ENCODE peak calls at places on chromosome 5, in seven cellular contexts. X is neuronal stem cell, V is IMR-90, Q is H1, K is mesenchymal stem cell, I is mesendoderm, D is trophoblast cell. H is an unnamed sample.

GRCh38 chr5:78320461-78320860 is 26.0 kb upstream of the AP3B1 start:
- DNase-seq in X (no peak), D (no peak), K (peak), Q (no peak), I (peak), V (peak), H (no peak)

GRCh38 chr5:116824751-116825438 is 250.3 kb upstream of the SEMA6A start:
- DNase-seq in V (no peak), X (no peak), K (no peak), Q (no peak), I (peak), D (peak), H (no peak)

GRCh38 chr5:89769975-89770374 is 639.6 kb downstream of the CETN3 start:
- DNase-seq in V (peak), D (no peak), X (no peak), Q (no peak), I (peak), K (peak), H (no peak)

GRCh38 chr5:52791366-52791765 is 3.6 kb downstream of the ITGA1 start:
- DNase-seq in I (no peak), X (no peak), K (no peak), D (no peak), Q (no peak), V (no peak), H (no peak)

GRCh38 chr5:168784449-168784848 is 205.3 kb upstream of the PANK3 start:
- DNase-seq in Q (no peak), D (no peak), V (no peak), K (no peak), X (no peak), I (no peak), H (no peak)

GRCh38 chr5:69416699-69417098 is 1.8 kb downstream of the MARVELD2 start:
- DNase-seq in X (no peak), K (no peak), Q (no peak), I (no peak), V (no peak), D (no peak), H (no peak)

GRCh38 chr5:40383719-40384651 is 295.7 kb upstream of the PTGER4 start:
- DNase-seq in I (peak), X (no peak), K (peak), V (peak), Q (no peak), D (peak), H (no peak)

GRCh38 chr5:40191041-40191550 is 488.6 kb upstream of the PTGER4 start:
- DNase-seq in Q (no peak), I (no peak), V (no peak), K (peak), D (no peak), X (no peak), H (no peak)

GRCh38 chr5:177430972-177431316 is 4.5 kb downstream of the GRK6 start:
- DNase-seq in D (no peak), K (no peak), I (no peak), Q (no peak), X (no peak), V (no peak), H (no peak)

GRCh38 chr5:80998590-80998979 is 38.4 kb downstream of the RASGRF2 start:
- DNase-seq in Q (no peak), K (no peak), V (no peak), D (no peak), I (no peak), X (no peak), H (no peak)

GRCh38 chr5:174623438-174624019 is 100.9 kb upstream of the MSX2 start:
- DNase-seq in X (no peak), I (no peak), K (no peak), V (no peak), Q (no peak), D (no peak), H (no peak)

GRCh38 chr5:67495072-67495471 is 298.5 kb upstream of the CD180 start:
- DNase-seq in I (no peak), X (no peak), D (no peak), V (no peak), Q (no peak), K (no peak), H (no peak)

GRCh38 chr5:169291877-169292276 is 9.1 kb downstream of the SLIT3 start:
- DNase-seq in I (no peak), K (no peak), X (no peak), D (no peak), Q (no peak), V (no peak), H (no peak)

GRCh38 chr5:8013951-8014844 is 145.2 kb downstream of the MTRR start:
- DNase-seq in Q (no peak), K (no peak), X (no peak), I (no peak), V (peak), D (no peak), H (no peak)

GRCh38 chr5:181181650-181182565 is 23.1 kb downstream of the TRIM7 start:
- DNase-seq in X (no peak), Q (no peak), I (peak), V (peak), D (peak), K (peak), H (peak)

GRCh38 chr5:158195811-158196210 is 336.9 kb upstream of the CLINT1 start:
- DNase-seq in I (no peak), K (no peak), V (no peak), D (no peak), Q (no peak), X (no peak), H (no peak)

GRCh38 chr5:75387806-75388205 is 50.8 kb downstream of the HMGCR start:
- DNase-seq in V (no peak), I (no peak), X (no peak), K (no peak), Q (no peak), D (no peak), H (no peak)
- H3K27ac ChIP-seq in V (no peak), I (no peak), X (no peak), K (no peak), Q (no peak), D (no peak), H (no peak)

GRCh38 chr5:33755216-33755615 is 136.6 kb downstream of the ADAMTS12 start:
- DNase-seq in V (peak), X (no peak), K (peak), Q (no peak), D (no peak), I (no peak), H (no peak)

GRCh38 chr5:33753704-33754103 is 138.1 kb downstream of the ADAMTS12 start:
- DNase-seq in D (no peak), V (no peak), I (no peak), Q (no peak), K (no peak), X (no peak), H (no peak)

GRCh38 chr5:33761139-33761538 is 130.7 kb downstream of the ADAMTS12 start:
- DNase-seq in V (peak), Q (no peak), D (no peak), I (peak), X (peak), K (peak), H (peak)

DNA sequence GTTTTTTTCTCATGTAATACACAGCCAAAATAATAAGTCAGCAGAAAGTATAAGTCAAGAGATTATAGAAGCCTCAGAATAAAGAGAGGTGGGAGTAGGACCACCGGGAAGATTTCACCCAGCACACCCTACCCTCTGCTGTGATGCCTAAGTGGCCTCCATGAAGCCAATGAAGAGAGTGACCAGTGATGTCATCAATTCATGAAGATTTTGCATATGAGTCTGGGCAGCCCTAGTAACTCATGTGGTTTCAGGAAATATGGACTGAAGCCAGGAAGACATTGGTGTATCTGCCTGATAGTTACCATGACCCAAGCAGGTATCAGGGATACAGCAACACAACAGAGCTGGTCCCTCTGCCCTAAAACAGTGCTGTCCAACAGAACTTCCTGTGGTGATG is 135.3 kb downstream of the ADAMTS12 start:
- DNase-seq in D (no peak), X (no peak), K (no peak), I (no peak), V (no peak), Q (no peak), H (no peak)
- H3K4ac ChIP-seq in D (no peak), X (no peak), K (no peak), I (no peak), V (no peak), Q (no peak), H (no peak)

GRCh38 chr5:135993248-135993893 is 35.4 kb upstream of the TGFBI start:
- DNase-seq in X (no peak), Q (no peak), K (no peak), V (peak), I (no peak), D (no peak), H (no peak)
- H3K27ac ChIP-seq in X (no peak), Q (no peak), K (peak), V (peak), I (no peak), D (peak), H (no peak)

GRCh38 chr5:115561176-115561575 is 16.6 kb upstream of the FEM1C start:
- DNase-seq in I (no peak), K (no peak), X (no peak), V (no peak), Q (no peak), D (no peak), H (no peak)
- H3K4ac ChIP-seq in I (no peak), K (no peak), X (no peak), V (peak), Q (no peak), D (no peak), H (no peak)

GRCh38 chr5:151670074-151670686 is 16.5 kb downstream of the SPARC start:
- DNase-seq in I (no peak), K (peak), V (peak), Q (no peak), D (no peak), X (no peak), H (no peak)
- H3K27ac ChIP-seq in I (no peak), K (peak), V (peak), Q (no peak), D (no peak), X (no peak), H (no peak)

H was measured in H9.